ENCODE peak calls at places on chromosomes 7 and 10, in seven cellular contexts. U, F, R, J, T, C and Q are unnamed samples.

GRCh38 chr7:30519122-30519521 is 14.5 kb upstream of the GGCT start:
- DNase-seq in C (peak), J (no peak), F (no peak), R (no peak), U (no peak), T (no peak), Q (no peak)

GRCh38 chr10:16612148-16612742 is 90.6 kb upstream of the C1QL3 start:
- DNase-seq in R (peak), T (peak), J (peak), F (peak), U (no peak), C (peak), Q (peak)

GRCh38 chr7:20141666-20142065 is 75.5 kb downstream of the MACC1 start:
- DNase-seq in F (peak), J (peak), R (no peak), T (peak), C (no peak), U (no peak), Q (peak)

GRCh38 chr7:107711301-107711700 is 32.6 kb upstream of the CBLL1 start:
- DNase-seq in C (no peak), T (peak), J (no peak), F (peak), U (no peak), R (no peak), Q (peak)

GRCh38 chr10:112802411-112803060 is 147.5 kb upstream of the TCF7L2 start:
- DNase-seq in R (no peak), U (peak), F (no peak), J (no peak), T (no peak), C (no peak), Q (no peak)

GRCh38 chr7:22551768-22552513 is 52.0 kb upstream of the STEAP1B start:
- DNase-seq in J (no peak), F (no peak), R (no peak), U (no peak), T (no peak), C (no peak), Q (no peak)

GRCh38 chr10:80511984-80512634 is 25.6 kb upstream of the SH2D4B start:
- DNase-seq in U (no peak), R (no peak), T (no peak), J (no peak), F (no peak), C (no peak), Q (no peak)

GRCh38 chr10:3048114-3049019 is 19.0 kb upstream of the PFKP start:
- DNase-seq in J (peak), F (peak), T (peak), R (no peak), U (no peak), C (no peak), Q (peak)

GRCh38 chr10:127990846-127991542 is 84.1 kb downstream of the PTPRE start:
- DNase-seq in J (peak), T (peak), R (peak), C (peak), F (peak), U (no peak), Q (peak)

GRCh38 chr10:110629680-110630191 is 14.4 kb upstream of the RBM20 start:
- DNase-seq in C (peak), R (peak), U (no peak), T (peak), F (peak), J (peak), Q (no peak)

GRCh38 chr10:43077421-43078171 is 727 bp downstream of the RET start:
- DNase-seq in F (no peak), C (peak), J (no peak), R (no peak), T (no peak), U (no peak), Q (no peak)

GRCh38 chr10:17734432-17735110 is 17.4 kb upstream of the TMEM236 start:
- DNase-seq in R (no peak), U (no peak), F (no peak), J (no peak), T (no peak), C (no peak), Q (no peak)

GRCh38 chr10:79938728-79939380 is 10.1 kb downstream of the SFTPD start:
- DNase-seq in F (no peak), R (no peak), T (no peak), J (no peak), C (no peak), U (peak), Q (no peak)

GRCh38 chr7:12889391-12889790 is 202.0 kb downstream of the ARL4A start:
- DNase-seq in U (no peak), R (no peak), T (peak), F (peak), C (no peak), J (peak), Q (peak)

GRCh38 chr7:80826520-80827237 is 92.2 kb downstream of the SEMA3C start:
- DNase-seq in R (no peak), C (peak), U (no peak), F (peak), T (peak), J (peak), Q (peak)

GRCh38 chr7:37142943-37143342 is 305.7 kb downstream of the ELMO1 start:
- DNase-seq in C (no peak), U (no peak), R (no peak), J (no peak), T (no peak), F (no peak), Q (no peak)

GRCh38 chr7:124085168-124085567 is 52.3 kb upstream of the TMEM229A start:
- DNase-seq in T (no peak), F (peak), C (peak), J (peak), U (no peak), R (peak), Q (peak)

GRCh38 chr10:125158528-125159485 is 1.6 kb downstream of the CTBP2 start:
- DNase-seq in R (no peak), F (peak), C (no peak), U (peak), T (peak), J (peak), Q (peak)

GRCh38 chr7:130593033-130593432 is 75.5 kb downstream of the COPG2 start:
- DNase-seq in U (no peak), C (peak), F (peak), T (peak), J (peak), R (no peak), Q (peak)

GRCh38 chr7:55192718-55193117 is 172.4 kb upstream of the LANCL2 start:
- DNase-seq in J (peak), T (peak), U (no peak), R (no peak), C (peak), F (peak), Q (peak)

GRCh38 chr10:5297466-5297865 is 67.3 kb upstream of the UCN3 start:
- DNase-seq in T (peak), F (no peak), J (peak), C (peak), R (no peak), U (peak), Q (peak)

GRCh38 chr7:111232249-111233084 is 141.5 kb downstream of the LRRN3 start:
- DNase-seq in R (no peak), F (peak), J (peak), T (peak), C (peak), U (no peak), Q (peak)

GRCh38 chr10:47404446-47404845 is 20.4 kb upstream of the ZNF488 start:
- DNase-seq in T (no peak), C (peak), R (no peak), F (no peak), U (peak), J (no peak), Q (no peak)

GRCh38 chr7:44858161-44858560 is 10.3 kb upstream of the H2AZ2 start:
- DNase-seq in U (no peak), T (no peak), C (no peak), J (no peak), F (no peak), R (no peak), Q (no peak)

GRCh38 chr7:17521437-17521836 is 223.0 kb downstream of the AHR start:
- DNase-seq in J (peak), C (peak), U (no peak), T (peak), F (peak), R (no peak), Q (peak)

GRCh38 chr7:111872837-111873646 is 310.8 kb upstream of the IMMP2L start:
- DNase-seq in U (no peak), C (no peak), T (no peak), R (no peak), F (no peak), J (no peak), Q (no peak)

GRCh38 chr7:31373337-31374289 is 33.1 kb upstream of the NEUROD6 start:
- DNase-seq in U (no peak), T (peak), J (peak), R (peak), F (peak), C (peak), Q (peak)

GRCh38 chr7:46810986-46811385 is 770.9 kb downstream of the TNS3 start:
- DNase-seq in T (no peak), R (no peak), U (no peak), C (no peak), J (no peak), F (peak), Q (no peak)

GRCh38 chr7:155208681-155209477 is 88.8 kb upstream of the INSIG1 start:
- DNase-seq in R (peak), F (peak), T (no peak), C (no peak), U (no peak), J (peak), Q (peak)

GRCh38 chr10:114303556-114303955 is 64.5 kb downstream of the VWA2 start:
- DNase-seq in U (no peak), R (no peak), C (no peak), F (no peak), T (no peak), J (no peak), Q (no peak)

GRCh38 chr10:117198088-117198487 is 799 bp downstream of the KCNK18 start:
- DNase-seq in T (no peak), J (no peak), F (no peak), R (no peak), U (no peak), C (no peak), Q (no peak)

GRCh38 chr10:5873515-5873995 is 16.1 kb downstream of the ANKRD16 start:
- DNase-seq in U (peak), C (peak), F (peak), T (peak), R (peak), J (peak), Q (peak)

GRCh38 chr7:8295638-8296361 is 33.8 kb upstream of the ICA1 start:
- DNase-seq in F (peak), C (peak), T (peak), J (peak), R (peak), U (no peak), Q (peak)

GRCh38 chr10:5659702-5660528 is 6.5 kb downstream of the ASB13 start:
- DNase-seq in J (peak), F (peak), R (peak), U (peak), T (peak), C (peak), Q (peak)

GRCh38 chr7:70619659-70620058 is 512.3 kb upstream of the GALNT17 start:
- DNase-seq in T (no peak), C (no peak), F (no peak), J (no peak), U (no peak), R (no peak), Q (no peak)

GRCh38 chr10:122113161-122113944 is 124.4 kb downstream of the TACC2 start:
- DNase-seq in J (peak), C (peak), R (peak), U (peak), T (peak), F (peak), Q (peak)

GRCh38 chr10:122115874-122116273 is 126.9 kb downstream of the TACC2 start:
- DNase-seq in C (peak), R (no peak), F (no peak), T (no peak), U (no peak), J (no peak), Q (no peak)

GRCh38 chr10:122112625-122113160 is 123.7 kb downstream of the TACC2 start:
- DNase-seq in C (peak), R (peak), F (peak), J (peak), T (peak), U (peak), Q (peak)

GRCh38 chr10:122114156-122114747 is 125.3 kb downstream of the TACC2 start:
- DNase-seq in R (no peak), C (no peak), U (no peak), F (no peak), T (no peak), J (no peak), Q (peak)

GRCh38 chr10:122112021-122112616 is 123.2 kb downstream of the TACC2 start:
- DNase-seq in U (no peak), R (no peak), C (peak), T (peak), J (peak), F (no peak), Q (peak)
- TF ChIP-seq CTCF in U (no peak), R (no peak), C (no peak), T (no peak), J (no peak), F (no peak), Q (no peak)

GRCh38 chr10:72487116-72487515 is 132.4 kb upstream of the DNAJB12 start:
- DNase-seq in J (no peak), U (no peak), R (no peak), T (no peak), C (no peak), F (peak), Q (no peak)
- TF ChIP-seq CTCF in J (no peak), U (no peak), R (no peak), T (no peak), C (no peak), F (no peak), Q (no peak)

DNA sequence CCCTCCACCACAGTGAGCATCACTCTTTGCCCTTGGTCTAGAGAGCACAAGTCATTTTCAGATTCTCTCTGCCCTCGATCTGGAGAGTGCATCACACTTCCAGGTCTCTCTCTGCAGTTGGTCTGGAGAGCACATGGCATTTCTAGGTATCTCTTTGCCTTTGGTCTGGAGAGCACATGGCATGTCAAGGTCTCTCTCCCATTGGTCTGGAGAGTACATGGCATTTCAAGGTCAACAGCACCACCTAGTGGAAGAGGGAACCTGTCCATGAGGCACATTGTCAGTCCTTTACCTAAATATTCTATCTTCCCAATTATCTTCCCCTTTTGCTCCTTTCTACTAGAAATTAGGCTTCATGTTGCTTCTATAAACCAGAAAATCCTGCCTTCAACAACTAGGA is 1139.4 kb downstream of the XPNPEP1 start:
- DNase-seq in F (peak), J (peak), U (no peak), C (peak), T (peak), R (peak), Q (peak)
- TF ChIP-seq CTCF in F (no peak), J (peak), U (no peak), C (peak), T (peak), R (no peak), Q (peak)

GRCh38 chr10:63072951-63073350 is 60.2 kb upstream of the NRBF2 start:
- DNase-seq in J (no peak), F (no peak), R (no peak), T (no peak), U (no peak), C (peak), Q (no peak)
- TF ChIP-seq CTCF in J (no peak), F (no peak), R (no peak), T (no peak), U (no peak), C (no peak), Q (no peak)

DNA sequence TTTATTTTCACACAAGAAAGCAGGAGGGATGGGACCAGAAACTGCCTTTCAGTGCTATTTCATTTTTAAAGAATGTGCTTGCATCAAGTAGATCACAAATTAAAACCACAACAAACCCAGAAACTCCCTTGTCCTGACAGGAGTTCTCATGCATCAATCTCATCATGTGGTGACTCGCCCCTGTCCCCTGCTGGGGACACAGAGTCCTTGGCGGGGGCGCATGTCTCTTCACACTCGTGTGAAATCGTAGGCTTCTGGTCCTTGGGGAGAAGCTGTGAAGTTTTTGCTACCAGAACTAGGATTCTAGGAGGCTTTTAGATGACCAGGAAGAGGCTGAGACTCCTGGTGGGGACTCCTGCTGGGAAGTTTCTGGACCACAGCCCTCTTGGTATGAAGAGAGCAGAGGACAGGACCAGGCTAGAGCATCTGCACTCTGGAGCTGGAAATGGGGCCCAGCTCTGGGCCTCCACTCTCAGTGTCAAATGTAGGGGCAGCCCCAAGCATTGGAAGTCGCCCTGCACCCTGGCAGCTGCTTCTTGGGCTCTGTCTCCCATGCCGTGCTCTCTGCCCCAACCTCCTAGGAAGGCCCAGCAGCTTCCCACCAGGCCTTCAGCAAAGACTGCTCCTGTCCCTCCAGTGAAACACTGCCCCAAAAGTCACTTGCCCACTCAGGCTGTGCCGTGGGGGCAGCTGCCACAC is 9.8 kb upstream of the OPN4 start:
- DNase-seq in J (no peak), T (peak), U (peak), F (peak), R (no peak), C (peak), Q (peak)
- TF ChIP-seq CTCF in J (no peak), T (peak), U (no peak), F (no peak), R (no peak), C (no peak), Q (peak)

GRCh38 chr7:150753826-150754603 is 16.8 kb downstream of the GIMAP5 start:
- DNase-seq in R (no peak), C (peak), J (peak), F (no peak), U (no peak), T (no peak), Q (no peak)
- TF ChIP-seq CTCF in R (no peak), C (no peak), J (no peak), F (no peak), U (no peak), T (no peak), Q (no peak)

GRCh38 chr10:68175954-68176353 is 56.0 kb downstream of the ATOH7 start:
- DNase-seq in C (peak), J (peak), F (no peak), T (no peak), U (no peak), R (no peak), Q (no peak)

GRCh38 chr10:68179016-68179415 is 52.9 kb downstream of the ATOH7 start:
- DNase-seq in C (no peak), U (no peak), R (no peak), T (no peak), J (no peak), F (no peak), Q (no peak)

GRCh38 chr10:68180490-68180889 is 51.4 kb downstream of the ATOH7 start:
- DNase-seq in C (no peak), J (no peak), T (no peak), U (no peak), R (no peak), F (no peak), Q (no peak)

GRCh38 chr10:68176797-68177196 is 55.1 kb downstream of the ATOH7 start:
- DNase-seq in F (no peak), C (no peak), R (no peak), U (no peak), T (no peak), J (no peak), Q (no peak)

DNA sequence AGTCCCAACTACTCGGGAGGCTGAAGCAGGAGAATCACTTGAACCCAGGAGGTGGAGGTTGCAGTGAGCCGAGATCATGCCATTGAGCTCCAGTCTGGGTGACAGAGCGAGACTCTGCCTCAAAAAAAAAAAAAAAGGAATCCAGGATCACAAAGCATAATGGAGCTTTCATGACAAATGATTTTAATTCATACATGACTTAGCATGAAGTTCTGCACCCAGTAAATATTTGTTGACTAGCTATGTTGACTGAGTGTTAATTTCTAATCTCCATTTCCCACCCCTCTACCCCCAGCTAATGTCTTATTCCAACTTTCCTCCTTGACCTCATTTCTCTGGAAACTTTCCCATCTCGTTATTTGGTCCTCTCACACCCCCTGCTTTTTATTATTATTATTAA is 53.3 kb downstream of the ATOH7 start:
- DNase-seq in T (no peak), U (no peak), F (no peak), J (no peak), C (no peak), R (no peak), Q (no peak)
- TF ChIP-seq CTCF in T (no peak), U (no peak), F (no peak), J (no peak), C (no peak), R (no peak), Q (no peak)

DNA sequence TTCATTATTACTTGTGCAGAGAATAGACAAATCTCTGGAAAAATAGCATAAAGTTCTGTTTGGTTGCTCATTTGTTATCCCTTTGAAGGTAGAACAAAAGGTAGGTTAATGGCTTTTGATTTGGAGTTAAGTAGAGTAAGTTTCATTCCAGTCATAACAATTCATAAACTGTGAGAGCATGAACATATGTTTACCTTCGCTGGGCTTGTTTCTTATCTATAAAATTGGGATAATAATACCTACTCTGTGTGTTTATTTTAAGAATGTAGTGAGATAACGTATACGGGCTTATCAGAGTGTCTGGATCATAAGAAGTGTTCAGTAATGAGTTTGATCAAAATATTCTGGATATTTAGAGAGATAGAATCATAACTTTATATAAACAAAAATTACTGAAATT is 155.4 kb downstream of the SEMA3D start:
- DNase-seq in R (no peak), T (no peak), C (no peak), J (no peak), U (no peak), F (no peak), Q (no peak)
- TF ChIP-seq CTCF in R (no peak), T (no peak), C (no peak), J (no peak), U (no peak), F (no peak), Q (no peak)

GRCh38 chr10:61815505-61815904 is 86.0 kb upstream of the ARID5B start:
- DNase-seq in R (no peak), F (no peak), C (no peak), J (peak), U (no peak), T (peak), Q (no peak)

GRCh38 chr10:61822781-61823230 is 78.7 kb upstream of the ARID5B start:
- DNase-seq in J (no peak), U (no peak), C (no peak), T (peak), F (peak), R (no peak), Q (no peak)

GRCh38 chr10:61821153-61821552 is 80.3 kb upstream of the ARID5B start:
- DNase-seq in F (peak), R (no peak), U (no peak), J (no peak), C (peak), T (peak), Q (no peak)

GRCh38 chr10:61822096-61822495 is 79.4 kb upstream of the ARID5B start:
- DNase-seq in R (no peak), C (no peak), U (no peak), J (no peak), T (no peak), F (no peak), Q (no peak)

GRCh38 chr10:61819208-61819607 is 82.3 kb upstream of the ARID5B start:
- DNase-seq in R (peak), U (no peak), F (no peak), C (no peak), T (no peak), J (no peak), Q (no peak)
- TF ChIP-seq CTCF in R (no peak), U (no peak), F (no peak), C (no peak), T (no peak), J (no peak), Q (no peak)